ENCODE peak calls at places on chromosomes 16 and 17, in ten cellular contexts. D is lower lobe of right lung; A is upper lobe of right lung; Z is A549; M is mesothelial cell of epicardium; S is CD8-positive, alpha-beta T cell; H is cardiac fibroblast; L is breast epithelium; O is MM.1S; W is RWPE1. G is an unnamed sample.

GRCh38 chr16:3963203-3963602 is 82.7 kb upstream of the CREBBP start:
- DNase-seq in Z (no peak), S (peak; percentile 61), H (no peak), L (no peak), W (no peak), A (no peak), O (no peak), D (no peak), M (no peak), G (no peak)

GRCh38 chr16:85735946-85736345 is 14.9 kb downstream of the C16orf74 start:
- DNase-seq in L (no peak), O (no peak), W (no peak), Z (no peak), A (no peak), S (no peak), H (no peak), M (no peak), D (no peak), G (no peak)

GRCh38 chr16:68031951-68032350 is 8.9 kb downstream of the DUS2 start:
- DNase-seq in H (peak; percentile 53), W (peak; percentile 73), M (no peak), S (no peak), A (no peak), Z (peak; percentile 17), L (no peak), D (no peak), O (no peak), G (no peak)

GRCh38 chr17:81510798-81511549 is 1.6 kb downstream of the ACTG1 start:
- DNase-seq in O (peak; percentile 10), D (peak; percentile 59), L (no peak), H (no peak), A (no peak), S (peak; percentile 47), M (no peak), W (no peak), Z (peak; percentile 65), G (peak; percentile 71)

GRCh38 chr16:4316732-4317461 is 1.0 kb downstream of the GLIS2 start:
- DNase-seq in H (peak; percentile 27), A (peak; percentile 90), Z (peak; percentile 81), M (no peak), W (no peak), L (no peak), O (no peak), S (no peak), D (peak; percentile 84), G (no peak)

GRCh38 chr17:41308918-41309359 is at the start of gene KRTAP16-1:
- DNase-seq in S (peak; percentile 59), L (no peak), A (no peak), M (no peak), H (no peak), Z (no peak), W (no peak), O (no peak), D (no peak), G (no peak)

GRCh38 chr16:8959921-8960787 is 3.6 kb downstream of the USP7 start:
- DNase-seq in O (peak; percentile 63), Z (no peak), M (no peak), W (no peak), S (no peak), L (no peak), D (no peak), H (peak; percentile 33), A (no peak), G (no peak)

GRCh38 chr17:6069611-6070279 is 434 bp upstream of the WSCD1 start:
- DNase-seq in M (no peak), O (peak; percentile 39), S (no peak), D (no peak), H (no peak), A (no peak), Z (peak; percentile 21), L (no peak), W (no peak), G (no peak)

GRCh38 chr17:21213491-21214014 is 408 bp downstream of the TMEM11 start:
- DNase-seq in A (peak; percentile 82), W (no peak), L (no peak), D (peak; percentile 74), H (no peak), M (no peak), O (peak; percentile 24), Z (no peak), S (peak; percentile 29), G (no peak)

GRCh38 chr17:36935681-36936454 is 1.4 kb upstream of the LHX1 start:
- DNase-seq in H (no peak), O (no peak), S (no peak), W (no peak), M (no peak), L (no peak), A (no peak), D (no peak), Z (peak; percentile 72), G (no peak)

GRCh38 chr16:57606847-57607501 is 21.5 kb upstream of the ADGRG1 start:
- DNase-seq in Z (no peak), O (no peak), L (no peak), D (no peak), M (no peak), A (no peak), S (no peak), W (no peak), H (no peak), G (peak; percentile 57)

GRCh38 chr16:9159839-9160550 is 68.6 kb downstream of the HAPSTR1 start:
- DNase-seq in H (peak; percentile 73), A (peak; percentile 78), D (peak; percentile 59), S (no peak), M (peak; percentile 40), Z (peak; percentile 83), W (peak; percentile 59), L (peak; percentile 24), O (peak; percentile 56), G (peak; percentile 75)

GRCh38 chr17:15931394-15931793 is 13.5 kb upstream of the ADORA2B start:
- DNase-seq in A (peak; percentile 25), H (no peak), O (no peak), M (no peak), S (no peak), Z (no peak), W (no peak), L (no peak), D (no peak), G (no peak)

GRCh38 chr16:74874912-74875311 is 100.3 kb upstream of the FA2H start:
- DNase-seq in S (no peak), D (no peak), Z (no peak), H (no peak), A (no peak), M (no peak), O (no peak), W (no peak), L (no peak), G (no peak)
- TF ChIP-seq CTCF in S (no peak), D (no peak), Z (no peak), H (no peak), A (no peak), M (no peak), O (no peak), W (no peak), L (no peak), G (no peak)

DNA sequence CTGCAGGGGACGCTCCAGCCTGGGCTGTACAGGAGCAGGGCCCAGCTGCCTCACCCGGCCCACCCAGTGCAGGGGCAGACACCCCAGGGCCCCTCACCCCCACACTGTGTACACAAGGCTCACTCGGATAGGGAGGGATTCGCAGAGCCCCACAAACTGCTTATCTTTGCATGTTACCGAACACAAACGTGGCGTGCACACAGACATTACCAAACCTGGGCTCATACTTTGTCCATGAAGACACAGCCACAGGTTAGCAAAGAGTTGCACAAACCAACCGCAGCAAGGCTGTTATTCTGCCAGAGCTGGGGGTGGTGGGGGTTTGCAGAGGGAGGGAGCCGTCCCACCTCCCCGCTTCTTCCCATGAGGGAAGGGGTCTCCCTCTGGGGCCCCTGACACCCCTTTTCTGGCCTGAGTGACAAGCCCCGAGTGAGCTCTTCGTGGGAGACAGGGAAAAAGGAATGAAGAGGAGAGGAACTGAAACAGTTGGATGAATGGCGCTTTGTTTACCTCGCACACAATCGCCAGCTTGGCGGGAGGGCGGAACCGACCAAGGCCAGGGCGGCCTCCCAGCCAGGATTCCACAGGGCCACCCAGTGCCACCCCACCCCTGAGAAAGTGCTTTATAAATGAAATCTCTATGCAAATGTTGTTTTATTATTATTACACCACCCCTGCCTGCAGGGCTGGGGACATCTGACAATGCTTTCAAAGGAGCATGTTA is 434 bp upstream of the CPSF4L start:
- DNase-seq in D (no peak), W (no peak), S (no peak), O (no peak), Z (no peak), H (no peak), A (no peak), M (no peak), L (peak; percentile 91), G (no peak)
- TF ChIP-seq CTCF in D (no peak), W (no peak), S (no peak), O (no peak), Z (no peak), H (no peak), A (no peak), M (no peak), L (no peak), G (no peak)

DNA sequence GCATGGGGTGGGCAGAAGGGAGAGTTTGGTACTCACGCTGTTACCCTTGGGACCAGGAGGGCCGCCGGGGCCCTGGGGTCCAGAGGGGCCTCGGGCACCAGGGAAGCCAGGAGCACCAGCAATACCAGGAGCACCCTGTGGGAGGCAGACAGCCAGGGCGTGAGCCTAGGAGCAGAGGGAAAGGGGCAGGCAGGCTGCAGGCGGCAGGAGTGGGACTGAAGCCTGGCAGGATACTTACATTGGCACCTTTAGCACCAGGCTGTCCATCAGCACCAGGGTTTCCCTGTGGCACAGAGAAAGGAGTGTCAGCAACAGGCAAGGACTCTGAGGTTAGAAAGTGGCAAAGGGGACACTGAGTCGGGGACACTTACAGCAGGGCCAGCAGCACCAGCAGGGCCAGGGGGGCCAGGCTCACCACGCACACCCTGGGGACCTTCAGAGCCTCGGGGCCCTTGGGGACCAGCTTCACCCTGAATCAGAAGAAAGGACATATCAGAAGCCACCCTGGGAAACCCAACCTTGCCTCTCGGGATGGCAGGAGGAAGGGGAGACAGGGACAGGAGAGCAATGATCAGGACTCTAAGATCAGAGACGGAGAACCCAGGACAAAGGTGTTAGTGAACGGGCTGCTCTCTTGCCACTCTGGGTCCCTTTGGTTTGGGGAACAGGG is 6.1 kb downstream of the COL1A1 start:
- DNase-seq in S (no peak), D (peak; percentile 31), M (no peak), O (no peak), W (no peak), A (no peak), H (peak; percentile 68), L (no peak), Z (no peak), G (no peak)
- TF ChIP-seq CTCF in S (no peak), D (no peak), M (no peak), O (peak; percentile 6), W (no peak), A (no peak), H (peak; percentile 58), L (no peak), Z (peak; percentile 8), G (no peak)

DNA sequence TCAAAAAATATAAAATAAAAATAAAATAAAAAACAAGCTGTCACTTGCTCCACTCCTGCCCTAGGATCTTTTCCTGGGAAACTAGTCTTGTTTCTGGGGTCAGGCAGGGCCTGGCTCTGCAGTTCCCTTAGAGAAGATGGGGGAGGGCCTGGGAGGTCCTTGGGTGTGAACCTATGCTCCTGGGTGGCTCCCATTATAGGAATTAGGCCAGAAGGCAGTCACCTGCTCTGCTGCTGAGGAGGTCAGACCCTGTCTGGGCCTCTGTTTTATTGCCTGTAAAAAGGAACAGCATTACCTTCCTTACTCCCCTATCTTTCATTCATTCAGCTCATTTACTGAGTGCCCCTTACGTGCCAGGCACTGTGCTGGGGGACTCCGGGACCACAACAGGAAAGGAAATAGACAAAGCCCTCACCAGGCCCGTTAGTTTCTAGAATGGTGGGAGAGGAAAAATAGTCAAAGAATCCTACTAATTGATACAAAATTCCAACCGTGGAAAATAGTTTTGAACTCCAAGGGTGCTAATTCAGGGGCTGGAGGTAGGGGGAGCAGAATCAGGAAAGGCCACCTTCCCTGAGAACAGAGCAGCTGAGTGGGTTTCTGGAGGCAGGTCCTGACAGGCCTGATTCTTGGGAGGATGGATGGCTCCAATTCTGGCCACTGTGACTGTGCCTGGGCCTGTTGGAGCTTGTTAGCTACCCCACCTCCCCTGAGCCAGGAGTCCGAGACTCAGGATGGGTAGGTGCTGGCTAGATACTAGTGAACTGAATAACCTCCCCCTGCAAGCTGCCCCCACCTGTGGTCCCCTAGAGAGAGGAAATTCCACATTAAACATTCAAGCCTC is 1.3 kb upstream of the SLC46A1 start:
- DNase-seq in Z (no peak), H (no peak), M (no peak), D (peak; percentile 23), S (no peak), W (peak; percentile 97), O (no peak), L (peak; percentile 83), A (no peak), G (no peak)
- TF ChIP-seq CTCF in Z (no peak), H (no peak), M (no peak), D (no peak), S (no peak), W (peak; percentile 11), O (no peak), L (no peak), A (no peak), G (peak; percentile 13)